ENCODE peak calls at places on chromosomes 4 and X, in five cellular contexts. I is left lung, E is suprapubic skin, B is vagina, Q is pancreas. K is an unnamed sample.
A peak's percentile ranks its signal among the peaks of the same experiment; 100 is the strongest.

GRCh38 chr4:175109933-175110332 is 191.8 kb downstream of the ADAM29 start:
- DNase-seq in I (no peak), E (no peak), B (no peak), Q (no peak), K (no peak)

GRCh38 chr4:169800541-169800940 is 42.8 kb upstream of the HPF1 start:
- DNase-seq in I (no peak), E (no peak), B (no peak), Q (no peak), K (no peak)

GRCh38 chr4:158940276-158940675 is 162.6 kb upstream of the RAPGEF2 start:
- DNase-seq in I (no peak), E (no peak), B (no peak), Q (no peak), K (no peak)

GRCh38 chr4:161256716-161257115 is 907.1 kb downstream of the FSTL5 start:
- DNase-seq in I (no peak), E (no peak), B (no peak), Q (no peak), K (no peak)

GRCh38 chr4:37415845-37416369 is 171.4 kb downstream of the NWD2 start:
- DNase-seq in I (no peak), E (no peak), B (no peak), Q (no peak), K (no peak)

GRCh38 chrX:39152106-39152649 is 350.9 kb downstream of the MID1IP1 start:
- DNase-seq in I (peak; percentile 62), E (peak; percentile 76), B (no peak), Q (peak; percentile 52), K (no peak)

GRCh38 chrX:75786290-75786689 is 1.2 kb upstream of the MAGEE2 start:
- DNase-seq in I (no peak), E (no peak), B (no peak), Q (no peak), K (no peak)

GRCh38 chrX:103932133-103932532 is 30.3 kb upstream of the TMSB15B start:
- DNase-seq in I (no peak), E (no peak), B (no peak), Q (no peak), K (no peak)

GRCh38 chr4:13700196-13701140 is 72.9 kb upstream of the BOD1L1 start:
- DNase-seq in I (no peak), E (no peak), B (no peak), Q (no peak), K (no peak)

GRCh38 chr4:151644625-151645024 is 116.2 kb downstream of the GATB start:
- DNase-seq in I (no peak), E (no peak), B (no peak), Q (no peak), K (no peak)

GRCh38 chr4:59598233-59598618 is 1601.9 kb upstream of the ADGRL3 start:
- DNase-seq in I (no peak), E (no peak), B (no peak), Q (no peak), K (no peak)

GRCh38 chr4:32775049-32775448 is 2054.9 kb downstream of the PCDH7 start:
- DNase-seq in I (no peak), E (no peak), B (no peak), Q (no peak), K (no peak)

GRCh38 chr4:56995525-56995924 is 16.8 kb downstream of the POLR2B start:
- DNase-seq in I (no peak), E (no peak), B (no peak), Q (peak; percentile 46), K (no peak)

GRCh38 chr4:150348079-150348478 is 233.9 kb upstream of the MAB21L2 start:
- DNase-seq in I (no peak), E (no peak), B (no peak), Q (no peak), K (no peak)

GRCh38 chr4:48906283-48907173 is at the start of gene OCIAD2:
- DNase-seq in I (peak; percentile 89), E (no peak), B (no peak), Q (peak; percentile 82), K (no peak)

GRCh38 chr4:48698029-48698901 is 81.8 kb downstream of the FRYL start:
- DNase-seq in I (no peak), E (no peak), B (no peak), Q (peak; percentile 65), K (no peak)

GRCh38 chr4:101345596-101346311 is 1.6 kb downstream of the PPP3CA start:
- DNase-seq in I (peak; percentile 87), E (peak; percentile 83), B (no peak), Q (peak; percentile 53), K (peak; percentile 83)

GRCh38 chr4:180932365-180933001 is 1310.7 kb upstream of the TENM3 start:
- DNase-seq in I (no peak), E (no peak), B (no peak), Q (no peak), K (no peak)

GRCh38 chr4:76590847-76591281 is 155.8 kb downstream of the SHROOM3 start:
- DNase-seq in I (no peak), E (no peak), B (no peak), Q (no peak), K (no peak)

GRCh38 chrX:118579417-118579816 is 83.8 kb downstream of the DOCK11 start:
- DNase-seq in I (no peak), E (no peak), B (no peak), Q (no peak), K (no peak)

GRCh38 chr4:137892134-137892533 is 350.0 kb downstream of the SLC7A11 start:
- DNase-seq in I (no peak), E (no peak), B (no peak), Q (no peak), K (no peak)

GRCh38 chrX:55908685-55909212 is 191.2 kb downstream of the RRAGB start:
- DNase-seq in I (no peak), E (no peak), B (no peak), Q (no peak), K (no peak)

GRCh38 chr4:132683957-132684356 is 465.1 kb upstream of the PCDH10 start:
- DNase-seq in I (peak; percentile 10), E (no peak), B (no peak), Q (no peak), K (no peak)

GRCh38 chr4:17323619-17324400 is 188.1 kb downstream of the QDPR start:
- DNase-seq in I (no peak), E (no peak), B (no peak), Q (no peak), K (no peak)

GRCh38 chr4:17327587-17327986 is 184.3 kb downstream of the QDPR start:
- DNase-seq in I (no peak), E (no peak), B (no peak), Q (no peak), K (no peak)

GRCh38 chr4:17324431-17324830 is 187.5 kb downstream of the QDPR start:
- DNase-seq in I (no peak), E (no peak), B (no peak), Q (no peak), K (no peak)

GRCh38 chr4:17325098-17325497 is 186.8 kb downstream of the QDPR start:
- DNase-seq in I (no peak), E (no peak), B (no peak), Q (no peak), K (no peak)

GRCh38 chr4:17326756-17327155 is 185.1 kb downstream of the QDPR start:
- DNase-seq in I (no peak), E (no peak), B (no peak), Q (no peak), K (no peak)
- H3K4me3 ChIP-seq in I (no peak overlapping the region), E (no peak overlapping the region), B (no peak overlapping the region), Q (no peak overlapping the region), K (no peak overlapping the region)

GRCh38 chr4:2277956-2278355 is 16.0 kb upstream of the MXD4 start:
- DNase-seq in I (no peak), E (no peak), B (no peak), Q (no peak), K (no peak)

GRCh38 chr4:2284161-2284933 is 22.4 kb upstream of the MXD4 start:
- DNase-seq in I (peak; percentile 54), E (no peak), B (no peak), Q (no peak), K (no peak)

GRCh38 chr4:2281575-2282343 is 19.9 kb upstream of the MXD4 start:
- DNase-seq in I (peak; percentile 44), E (no peak), B (no peak), Q (no peak), K (no peak)

GRCh38 chr4:2283199-2283711 is 21.3 kb upstream of the MXD4 start:
- DNase-seq in I (no peak), E (no peak), B (no peak), Q (no peak), K (no peak)

DNA sequence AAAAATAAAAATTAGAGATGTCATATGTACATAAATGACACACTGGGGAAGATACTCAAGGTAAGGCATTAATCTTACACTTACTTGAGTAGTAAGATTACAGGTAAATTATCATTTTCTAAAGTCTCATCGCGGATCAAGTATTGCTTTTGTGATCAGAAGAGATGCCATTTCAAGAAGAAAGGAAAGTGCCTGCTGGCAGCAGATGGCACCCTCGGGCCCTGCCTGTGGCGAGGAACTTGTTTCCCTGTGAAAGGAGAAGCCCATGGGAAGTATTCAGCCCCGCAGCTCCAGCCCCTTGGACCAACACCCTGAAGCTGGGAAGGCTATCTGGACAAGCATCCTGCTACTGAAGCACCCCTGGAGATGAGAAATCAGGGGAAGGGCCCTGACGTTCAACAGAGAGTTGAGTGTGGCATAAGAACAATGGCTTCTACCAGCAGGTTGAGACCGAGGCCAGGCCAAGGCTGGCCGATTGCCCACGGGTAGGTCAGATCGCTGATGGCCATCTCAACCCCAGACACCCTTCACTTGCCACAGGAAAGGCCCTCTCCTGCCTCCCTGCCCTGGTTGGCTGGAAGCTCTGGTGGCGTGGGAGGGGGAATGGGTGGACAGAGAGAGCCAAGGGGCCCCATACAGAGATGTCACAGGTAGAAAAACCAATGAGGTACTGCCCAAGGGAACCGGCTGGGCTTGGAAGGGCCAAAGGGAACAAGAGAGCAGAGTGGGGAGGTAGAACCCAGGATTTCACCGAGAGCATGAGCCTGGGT is 18.8 kb upstream of the MXD4 start:
- DNase-seq in I (peak; percentile 43), E (no peak), B (no peak), Q (no peak), K (no peak)
- TF ChIP-seq CTCF in I (no peak), E (no peak), B (no peak), Q (no peak), K (no peak)

DNA sequence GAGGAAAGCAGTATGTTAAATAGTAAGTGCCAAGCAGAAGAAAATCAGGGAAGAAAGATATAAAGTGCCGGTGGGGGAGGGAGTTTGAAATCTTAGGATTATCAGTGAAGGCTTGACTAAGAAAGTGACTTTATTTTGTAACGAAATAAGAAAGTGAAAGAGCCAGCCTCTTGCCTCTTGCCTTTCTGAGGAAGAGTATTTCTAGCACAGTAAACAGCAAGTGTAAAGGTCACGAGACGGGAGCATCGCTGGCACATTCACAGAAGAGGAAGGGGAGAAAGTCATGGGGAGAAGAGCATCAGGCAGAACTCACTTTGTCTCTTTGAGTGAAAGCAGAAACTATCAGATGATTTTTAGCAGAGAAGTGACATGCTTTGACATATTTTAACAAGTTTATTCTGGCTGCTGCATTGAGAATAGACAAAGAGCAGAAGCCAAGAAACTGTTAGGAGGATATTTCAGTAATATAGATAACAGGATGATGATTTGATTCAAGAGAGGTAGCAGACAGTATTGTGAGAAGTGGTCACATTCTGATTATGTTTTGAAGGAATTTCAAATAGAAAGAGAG is 313.8 kb downstream of the CAMK2D start:
- DNase-seq in I (no peak), E (no peak), B (no peak), Q (no peak), K (no peak)
- H3K27ac ChIP-seq in I (peak overlapping the region; percentile 48), E (peak overlapping the region; percentile 19), B (peak overlapping the region; percentile 58), Q (no peak overlapping the region), K (peak overlapping the region; percentile 74)

DNA sequence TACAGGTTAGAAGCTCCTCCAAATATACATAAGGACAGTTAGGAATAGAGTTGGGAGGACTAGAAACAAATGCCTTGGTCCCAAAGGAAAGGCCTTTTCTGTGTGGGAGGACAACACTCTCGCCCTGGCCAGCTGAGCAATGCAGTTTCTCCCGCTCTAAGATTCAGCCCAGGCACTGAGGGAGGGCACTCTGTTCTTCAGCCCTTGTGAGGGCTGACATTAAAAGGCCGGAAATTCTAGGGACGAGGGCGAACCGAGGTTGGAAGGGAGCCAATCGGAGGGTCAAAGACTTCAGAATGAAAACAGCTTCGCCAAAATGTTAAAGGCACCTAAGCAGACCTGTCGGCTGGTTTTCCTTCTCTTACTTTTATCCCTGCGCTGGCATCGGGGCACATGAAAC is 2.9 kb upstream of the PTCHD1 start:
- DNase-seq in I (no peak), E (no peak), B (no peak), Q (no peak), K (no peak)
- H3K4me3 ChIP-seq in I (no peak overlapping the region), E (no peak overlapping the region), B (peak overlapping the region; percentile 48), Q (no peak overlapping the region), K (peak overlapping the region; percentile 68)

K was measured in coronary artery.